ENCODE peak calls at places on chromosomes 11 and 22, in six cellular contexts. K is B cell; Y is activated gamma-delta T cell treated with anti-CD3 and anti-CD28 coated beads, Interleukin-2, amount 50 U/mL, for 16 hours; S is T1000; V is amniotic stem cell; U is NCI-H1417 treated with DMSO at 0.1 percent for 48 hours. N is an unnamed sample.

GRCh38 chr22:40418366-40419201 is 48.2 kb downstream of the SGSM3 start:
- DNase-seq in K (peak), Y (no peak), S (no peak), V (no peak), U (peak), N (no peak)

GRCh38 chr22:49367016-49367697 is 460.5 kb downstream of the BRD1 start:
- DNase-seq in K (no peak), Y (no peak), S (no peak), V (no peak), U (no peak), N (no peak)

GRCh38 chr11:69442807-69443137 is 38.7 kb upstream of the LINC01488 start:
- DNase-seq in K (no peak), Y (no peak), S (peak), V (no peak), U (no peak), N (peak)

GRCh38 chr22:42169055-42169469 is 38.5 kb upstream of the CYP2D6 start:
- DNase-seq in K (peak), Y (peak), S (no peak), V (no peak), U (peak), N (peak)

GRCh38 chr22:49157529-49158339 is 669.9 kb downstream of the BRD1 start:
- DNase-seq in K (no peak), Y (no peak), S (no peak), V (no peak), U (no peak), N (no peak)

GRCh38 chr11:26649884-26650283 is 72.0 kb downstream of the SLC5A12 start:
- DNase-seq in K (peak), Y (no peak), S (peak), V (peak), U (no peak), N (peak)

GRCh38 chr11:86718999-86719398 is 46.6 kb upstream of the ME3 start:
- DNase-seq in K (no peak), Y (no peak), S (no peak), V (no peak), U (no peak), N (no peak)

GRCh38 chr22:33919591-33920501 is at the start of gene LARGE1:
- DNase-seq in K (peak), Y (no peak), S (no peak), V (no peak), U (no peak), N (peak)

GRCh38 chr11:62295504-62295903 is 3.4 kb downstream of the SCGB1D4 start:
- DNase-seq in K (no peak), Y (no peak), S (no peak), V (no peak), U (no peak), N (no peak)

GRCh38 chr22:31241200-31241599 is 29.1 kb downstream of the LIMK2 start:
- DNase-seq in K (no peak), Y (no peak), S (no peak), V (no peak), U (no peak), N (no peak)

GRCh38 chr11:126433244-126433846 is 77.9 kb downstream of the ST3GAL4 start:
- DNase-seq in K (no peak), Y (no peak), S (no peak), V (no peak), U (no peak), N (no peak)

GRCh38 chr22:33519140-33519973 is 400.9 kb downstream of the LARGE1 start:
- DNase-seq in K (peak), Y (no peak), S (no peak), V (peak), U (no peak), N (peak)

GRCh38 chr11:14304601-14305000 is 54.4 kb downstream of the RRAS2 start:
- DNase-seq in K (no peak), Y (no peak), S (no peak), V (no peak), U (no peak), N (no peak)

GRCh38 chr11:2704896-2705606 is 5.3 kb upstream of the KCNQ1OT1 start:
- DNase-seq in K (no peak), Y (no peak), S (no peak), V (no peak), U (no peak), N (no peak)

GRCh38 chr11:110295487-110296225 is 758 bp downstream of the RDX start:
- DNase-seq in K (peak), Y (peak), S (no peak), V (no peak), U (no peak), N (no peak)

GRCh38 chr22:24952837-24953293 is 349 bp downstream of the KIAA1671 start:
- DNase-seq in K (no peak), Y (no peak), S (peak), V (no peak), U (no peak), N (peak)

GRCh38 chr11:33268945-33269567 is 11.9 kb downstream of the HIPK3 start:
- DNase-seq in K (no peak), Y (no peak), S (no peak), V (no peak), U (no peak), N (no peak)

GRCh38 chr11:76764941-76765340 is 18.2 kb upstream of the TSKU start:
- DNase-seq in K (no peak), Y (no peak), S (no peak), V (no peak), U (no peak), N (no peak)

GRCh38 chr22:19983701-19984100 is 32.9 kb downstream of the ARVCF start:
- DNase-seq in K (no peak), Y (no peak), S (no peak), V (no peak), U (no peak), N (no peak)

GRCh38 chr22:46355369-46355995 is 20.0 kb downstream of the TRMU start:
- DNase-seq in K (peak), Y (peak), S (no peak), V (peak), U (no peak), N (no peak)

GRCh38 chr22:41818596-41818995 is 14.3 kb upstream of the SREBF2 start:
- DNase-seq in K (no peak), Y (no peak), S (no peak), V (no peak), U (no peak), N (no peak)

GRCh38 chr22:29313126-29314071 is 2.1 kb downstream of the RASL10A start:
- DNase-seq in K (peak), Y (no peak), S (no peak), V (no peak), U (no peak), N (no peak)

GRCh38 chr22:25542231-25542630 is 22.2 kb upstream of the GRK3 start:
- DNase-seq in K (no peak), Y (no peak), S (no peak), V (no peak), U (no peak), N (no peak)

GRCh38 chr22:29867260-29867659 is 15.7 kb upstream of the MTMR3 start:
- DNase-seq in K (no peak), Y (no peak), S (no peak), V (no peak), U (no peak), N (no peak)

GRCh38 chr11:102196816-102197215 is 86.6 kb downstream of the YAP1 start:
- DNase-seq in K (no peak), Y (no peak), S (no peak), V (no peak), U (no peak), N (no peak)

GRCh38 chr11:8683115-8683807 is 669 bp downstream of the RPL27A start:
- DNase-seq in K (no peak), Y (no peak), S (no peak), V (no peak), U (no peak), N (no peak)

GRCh38 chr22:44271010-44271500 is 41.7 kb downstream of the SHISAL1 start:
- DNase-seq in K (no peak), Y (no peak), S (no peak), V (no peak), U (no peak), N (no peak)

GRCh38 chr11:2221024-2221423 is 49.4 kb downstream of the ASCL2 start:
- DNase-seq in K (no peak), Y (no peak), S (no peak), V (no peak), U (no peak), N (no peak)

GRCh38 chr11:3959015-3959917 is 103.8 kb downstream of the STIM1 start:
- DNase-seq in K (peak), Y (no peak), S (no peak), V (no peak), U (no peak), N (no peak)

GRCh38 chr11:32427935-32428664 is 7.2 kb downstream of the WT1 start:
- DNase-seq in K (no peak), Y (no peak), S (no peak), V (no peak), U (no peak), N (no peak)

GRCh38 chr22:42920101-42920820 is 63.2 kb upstream of the ARFGAP3 start:
- DNase-seq in K (no peak), Y (no peak), S (no peak), V (no peak), U (no peak), N (no peak)

GRCh38 chr11:59545179-59546020 is 34.1 kb downstream of the OR4D9 start:
- DNase-seq in K (no peak), Y (no peak), S (peak), V (no peak), U (no peak), N (no peak)

GRCh38 chr22:40116496-40117200 is 61.1 kb upstream of the TNRC6B start:
- DNase-seq in K (no peak), Y (peak), S (no peak), V (no peak), U (no peak), N (no peak)

GRCh38 chr11:1153105-1153950 is 4.4 kb upstream of the MUC5AC start:
- DNase-seq in K (no peak), Y (no peak), S (no peak), V (no peak), U (no peak), N (peak)

GRCh38 chr11:315051-315481 is 1.2 kb downstream of the IFITM1 start:
- DNase-seq in K (no peak), Y (no peak), S (no peak), V (no peak), U (no peak), N (no peak)

GRCh38 chr11:818396-819128 is at the start of gene PNPLA2:
- DNase-seq in K (no peak), Y (no peak), S (no peak), V (no peak), U (no peak), N (no peak)

N was measured in DMS153.